ENCODE peak calls at places on chromosomes 1 and 21, in seven cellular contexts. One of them, this sample, is unnamed.

GRCh38 chr1:97353094-97353493 is 567.7 kb downstream of the DPYD start:
- DNase-seq in NCI-H510A: no peak
- DNase-seq in GF-D8: no peak
- DNase-seq in A172: no peak
- DNase-seq in stimulated activated CD4-positive, alpha-beta T cell treated with anti-CD3 and anti-CD28 coated beads, Interleukin-12 subunit alpha, Interleukin-12 subunit beta, amount 100 ng/mL, for 4 hours: no peak
- DNase-seq in cardiac fibroblast: no peak
- DNase-seq in COR-L47: no peak
- DNase-seq in this sample: no peak

GRCh38 chr1:94926365-94926914 is 470 bp downstream of the CNN3 start:
- DNase-seq in NCI-H510A: peak; percentile 45
- DNase-seq in GF-D8: no peak
- DNase-seq in A172: peak; percentile 21
- DNase-seq in stimulated activated CD4-positive, alpha-beta T cell treated with anti-CD3 and anti-CD28 coated beads, Interleukin-12 subunit alpha, Interleukin-12 subunit beta, amount 100 ng/mL, for 4 hours: no peak
- DNase-seq in cardiac fibroblast: peak; percentile 71
- DNase-seq in COR-L47: peak; percentile 57
- DNase-seq in this sample: peak; percentile 38

GRCh38 chr1:89311757-89312156 is 39.1 kb upstream of the GBP5 start:
- DNase-seq in NCI-H510A: no peak
- DNase-seq in GF-D8: no peak
- DNase-seq in A172: peak; percentile 15
- DNase-seq in stimulated activated CD4-positive, alpha-beta T cell treated with anti-CD3 and anti-CD28 coated beads, Interleukin-12 subunit alpha, Interleukin-12 subunit beta, amount 100 ng/mL, for 4 hours: no peak
- DNase-seq in cardiac fibroblast: no peak
- DNase-seq in COR-L47: no peak
- DNase-seq in this sample: no peak

GRCh38 chr1:218304281-218305039 is 19.4 kb downstream of the RRP15 start:
- DNase-seq in NCI-H510A: peak; percentile 31
- DNase-seq in GF-D8: no peak
- DNase-seq in A172: peak; percentile 58
- DNase-seq in stimulated activated CD4-positive, alpha-beta T cell treated with anti-CD3 and anti-CD28 coated beads, Interleukin-12 subunit alpha, Interleukin-12 subunit beta, amount 100 ng/mL, for 4 hours: no peak
- DNase-seq in cardiac fibroblast: peak; percentile 64
- DNase-seq in COR-L47: peak; percentile 81
- DNase-seq in this sample: peak; percentile 87

GRCh38 chr1:52723260-52723659 is 3.0 kb upstream of the ZYG11B start:
- DNase-seq in NCI-H510A: no peak
- DNase-seq in GF-D8: no peak
- DNase-seq in A172: no peak
- DNase-seq in stimulated activated CD4-positive, alpha-beta T cell treated with anti-CD3 and anti-CD28 coated beads, Interleukin-12 subunit alpha, Interleukin-12 subunit beta, amount 100 ng/mL, for 4 hours: no peak
- DNase-seq in cardiac fibroblast: no peak
- DNase-seq in COR-L47: no peak
- DNase-seq in this sample: no peak

GRCh38 chr21:29481641-29482040 is 182.9 kb downstream of the BACH1 start:
- DNase-seq in NCI-H510A: no peak
- DNase-seq in GF-D8: no peak
- DNase-seq in A172: no peak
- DNase-seq in stimulated activated CD4-positive, alpha-beta T cell treated with anti-CD3 and anti-CD28 coated beads, Interleukin-12 subunit alpha, Interleukin-12 subunit beta, amount 100 ng/mL, for 4 hours: no peak
- DNase-seq in cardiac fibroblast: peak; percentile 31
- DNase-seq in COR-L47: no peak
- DNase-seq in this sample: no peak

GRCh38 chr21:44455524-44456206 is 355 bp downstream of the LRRC3 start:
- DNase-seq in NCI-H510A: no peak
- DNase-seq in GF-D8: no peak
- DNase-seq in A172: no peak
- DNase-seq in stimulated activated CD4-positive, alpha-beta T cell treated with anti-CD3 and anti-CD28 coated beads, Interleukin-12 subunit alpha, Interleukin-12 subunit beta, amount 100 ng/mL, for 4 hours: peak; percentile 27
- DNase-seq in cardiac fibroblast: peak; percentile 34
- DNase-seq in COR-L47: no peak
- DNase-seq in this sample: peak; percentile 19

GRCh38 chr21:43337901-43338655 is 88.9 kb downstream of the SIK1 start:
- DNase-seq in NCI-H510A: no peak
- DNase-seq in GF-D8: no peak
- DNase-seq in A172: no peak
- DNase-seq in stimulated activated CD4-positive, alpha-beta T cell treated with anti-CD3 and anti-CD28 coated beads, Interleukin-12 subunit alpha, Interleukin-12 subunit beta, amount 100 ng/mL, for 4 hours: no peak
- DNase-seq in cardiac fibroblast: no peak
- DNase-seq in COR-L47: no peak
- DNase-seq in this sample: no peak

GRCh38 chr1:185520188-185520935 is 203.3 kb upstream of the IVNS1ABP start:
- DNase-seq in NCI-H510A: no peak
- DNase-seq in GF-D8: no peak
- DNase-seq in A172: peak; percentile 38
- DNase-seq in stimulated activated CD4-positive, alpha-beta T cell treated with anti-CD3 and anti-CD28 coated beads, Interleukin-12 subunit alpha, Interleukin-12 subunit beta, amount 100 ng/mL, for 4 hours: no peak
- DNase-seq in cardiac fibroblast: peak; percentile 6
- DNase-seq in COR-L47: no peak
- DNase-seq in this sample: no peak

GRCh38 chr1:220879090-220879508 is at the start of gene HLX:
- DNase-seq in NCI-H510A: no peak
- DNase-seq in GF-D8: peak; percentile 82
- DNase-seq in A172: peak; percentile 75
- DNase-seq in stimulated activated CD4-positive, alpha-beta T cell treated with anti-CD3 and anti-CD28 coated beads, Interleukin-12 subunit alpha, Interleukin-12 subunit beta, amount 100 ng/mL, for 4 hours: no peak
- DNase-seq in cardiac fibroblast: peak; percentile 96
- DNase-seq in COR-L47: no peak
- DNase-seq in this sample: no peak

GRCh38 chr1:225919906-225920305 is 4.1 kb downstream of the PYCR2 start:
- DNase-seq in NCI-H510A: no peak
- DNase-seq in GF-D8: peak; percentile 29
- DNase-seq in A172: peak; percentile 85
- DNase-seq in stimulated activated CD4-positive, alpha-beta T cell treated with anti-CD3 and anti-CD28 coated beads, Interleukin-12 subunit alpha, Interleukin-12 subunit beta, amount 100 ng/mL, for 4 hours: no peak
- DNase-seq in cardiac fibroblast: peak; percentile 94
- DNase-seq in COR-L47: peak; percentile 62
- DNase-seq in this sample: peak; percentile 37

GRCh38 chr1:235060607-235061470 is 67.8 kb downstream of the TOMM20 start:
- DNase-seq in NCI-H510A: peak; percentile 29
- DNase-seq in GF-D8: no peak
- DNase-seq in A172: no peak
- DNase-seq in stimulated activated CD4-positive, alpha-beta T cell treated with anti-CD3 and anti-CD28 coated beads, Interleukin-12 subunit alpha, Interleukin-12 subunit beta, amount 100 ng/mL, for 4 hours: no peak
- DNase-seq in cardiac fibroblast: peak; percentile 52
- DNase-seq in COR-L47: no peak
- DNase-seq in this sample: no peak

GRCh38 chr1:235776396-235776795 is 90.3 kb downstream of the LYST start:
- DNase-seq in NCI-H510A: no peak
- DNase-seq in GF-D8: no peak
- DNase-seq in A172: peak; percentile 16
- DNase-seq in stimulated activated CD4-positive, alpha-beta T cell treated with anti-CD3 and anti-CD28 coated beads, Interleukin-12 subunit alpha, Interleukin-12 subunit beta, amount 100 ng/mL, for 4 hours: no peak
- DNase-seq in cardiac fibroblast: no peak
- DNase-seq in COR-L47: no peak
- DNase-seq in this sample: no peak

GRCh38 chr1:64136749-64137568 is 66.5 kb upstream of the UBE2U start:
- DNase-seq in NCI-H510A: peak; percentile 21
- DNase-seq in GF-D8: no peak
- DNase-seq in A172: peak; percentile 84
- DNase-seq in stimulated activated CD4-positive, alpha-beta T cell treated with anti-CD3 and anti-CD28 coated beads, Interleukin-12 subunit alpha, Interleukin-12 subunit beta, amount 100 ng/mL, for 4 hours: peak; percentile 62
- DNase-seq in cardiac fibroblast: peak; percentile 92
- DNase-seq in COR-L47: peak; percentile 59
- DNase-seq in this sample: peak; percentile 38

GRCh38 chr1:67393737-67394136 is 36.5 kb downstream of the SERBP1 start:
- DNase-seq in NCI-H510A: no peak
- DNase-seq in GF-D8: no peak
- DNase-seq in A172: no peak
- DNase-seq in stimulated activated CD4-positive, alpha-beta T cell treated with anti-CD3 and anti-CD28 coated beads, Interleukin-12 subunit alpha, Interleukin-12 subunit beta, amount 100 ng/mL, for 4 hours: no peak
- DNase-seq in cardiac fibroblast: no peak
- DNase-seq in COR-L47: no peak
- DNase-seq in this sample: no peak

GRCh38 chr1:205505791-205506190 is 1.3 kb downstream of the CDK18 start:
- DNase-seq in NCI-H510A: no peak
- DNase-seq in GF-D8: no peak
- DNase-seq in A172: peak; percentile 78
- DNase-seq in stimulated activated CD4-positive, alpha-beta T cell treated with anti-CD3 and anti-CD28 coated beads, Interleukin-12 subunit alpha, Interleukin-12 subunit beta, amount 100 ng/mL, for 4 hours: no peak
- DNase-seq in cardiac fibroblast: peak; percentile 35
- DNase-seq in COR-L47: no peak
- DNase-seq in this sample: no peak

GRCh38 chr1:86419277-86419903 is 4.6 kb upstream of the CLCA2 start:
- DNase-seq in NCI-H510A: no peak
- DNase-seq in GF-D8: no peak
- DNase-seq in A172: no peak
- DNase-seq in stimulated activated CD4-positive, alpha-beta T cell treated with anti-CD3 and anti-CD28 coated beads, Interleukin-12 subunit alpha, Interleukin-12 subunit beta, amount 100 ng/mL, for 4 hours: no peak
- DNase-seq in cardiac fibroblast: peak; percentile 70
- DNase-seq in COR-L47: peak; percentile 19
- DNase-seq in this sample: peak; percentile 26

GRCh38 chr1:228463559-228464455 is 23.4 kb upstream of the RNF187 start:
- DNase-seq in NCI-H510A: peak; percentile 25
- DNase-seq in GF-D8: no peak
- DNase-seq in A172: peak; percentile 35
- DNase-seq in stimulated activated CD4-positive, alpha-beta T cell treated with anti-CD3 and anti-CD28 coated beads, Interleukin-12 subunit alpha, Interleukin-12 subunit beta, amount 100 ng/mL, for 4 hours: peak; percentile 30
- DNase-seq in cardiac fibroblast: peak; percentile 46
- DNase-seq in COR-L47: peak; percentile 31
- DNase-seq in this sample: peak; percentile 51